ENCODE peak calls at places on chromosome 17, in four cellular contexts. E is heart right ventricle, P is adrenal gland, F is NCI-H345. Y is an unnamed sample.

GRCh38 chr17:55672585-55673501 is 49.8 kb downstream of the TMEM100 start:
- DNase-seq in E (no peak), P (no peak), F (no peak), Y (no peak)

GRCh38 chr17:9865585-9865984 is 39.5 kb downstream of the RCVRN start:
- DNase-seq in E (no peak), P (no peak), F (no peak), Y (no peak)

GRCh38 chr17:5468075-5468473 is 708 bp downstream of the DHX33 start:
- DNase-seq in E (no peak), P (no peak), F (no peak), Y (no peak)

GRCh38 chr17:77404812-77405581 is 264.2 kb downstream of the SEC14L1 start:
- DNase-seq in E (peak), P (no peak), F (no peak), Y (peak)

GRCh38 chr17:50779747-50780363 is 12.5 kb upstream of the ANKRD40CL start:
- DNase-seq in E (no peak), P (no peak), F (no peak), Y (peak)

GRCh38 chr17:78151514-78152008 is 5.4 kb downstream of the C17orf99 start:
- DNase-seq in E (no peak), P (no peak), F (no peak), Y (no peak)

GRCh38 chr17:72024457-72024856 is 96.4 kb upstream of the SOX9 start:
- DNase-seq in E (no peak), P (no peak), F (no peak), Y (no peak)

GRCh38 chr17:1186923-1187771 is 7.4 kb upstream of the ABR start:
- DNase-seq in E (peak), P (peak), F (peak), Y (peak)

GRCh38 chr17:44084131-44084538 is 13.6 kb downstream of the G6PC3 start:
- DNase-seq in E (no peak), P (no peak), F (peak), Y (no peak)

GRCh38 chr17:80476877-80477646 is 655 bp upstream of the NPTX1 start:
- DNase-seq in E (no peak), P (no peak), F (peak), Y (no peak)

GRCh38 chr17:78223765-78224164 is 7.7 kb upstream of the TMEM235 start:
- DNase-seq in E (no peak), P (no peak), F (no peak), Y (no peak)

GRCh38 chr17:79947351-79948031 is 88.2 kb downstream of the TBC1D16 start:
- DNase-seq in E (no peak), P (peak), F (no peak), Y (no peak)

Y was measured in activated gamma-delta T cell treated with Interleukin-2 at 50 U/mL for 16 hours.